ENCODE peak calls at places on chromosomes 16 and 17, in eight cellular contexts. M is stimulated activated CD8-positive, alpha-beta memory T cell treated with anti-CD3 and anti-CD28 coated beads, Interleukin-7, amount 100 ng/mL, for 48 hours; P is omental fat pad; I is naive B cell; R is memory B cell; J is anterior cingulate cortex; U is astrocyte of the spinal cord; C is NCI-H446. T is an unnamed sample.

GRCh38 chr17:42779942-42780815 is at the start of gene WNK4:
- DNase-seq in M (no peak), P (no peak), I (no peak), R (no peak), J (no peak), U (peak), C (no peak), T (no peak)

GRCh38 chr17:74742978-74743545 is 5.4 kb upstream of the NHERF1 start:
- DNase-seq in M (no peak), P (no peak), I (no peak), R (no peak), J (no peak), U (no peak), C (no peak), T (no peak)

GRCh38 chr16:4245400-4245799 is 3.5 kb upstream of the SRL start:
- DNase-seq in M (no peak), P (no peak), I (no peak), R (no peak), J (no peak), U (no peak), C (no peak), T (no peak)

GRCh38 chr17:17401271-17401781 is 75.5 kb upstream of the MED9 start:
- DNase-seq in M (no peak), P (no peak), I (no peak), R (no peak), J (no peak), U (no peak), C (no peak), T (no peak)

GRCh38 chr16:67339453-67339852 is 12.8 kb downstream of the LRRC36 start:
- DNase-seq in M (no peak), P (no peak), I (no peak), R (no peak), J (no peak), U (peak), C (no peak), T (peak)

GRCh38 chr17:44912763-44913544 is 2.3 kb downstream of the GFAP start:
- DNase-seq in M (no peak), P (no peak), I (no peak), R (no peak), J (no peak), U (no peak), C (no peak), T (no peak)

GRCh38 chr16:2843526-2843925 is 13.4 kb downstream of the ZG16B start:
- DNase-seq in M (no peak), P (no peak), I (no peak), R (no peak), J (no peak), U (no peak), C (no peak), T (no peak)

GRCh38 chr16:4682616-4683254 is 10.6 kb upstream of the NUDT16L1 start:
- DNase-seq in M (peak), P (no peak), I (no peak), R (no peak), J (peak), U (peak), C (no peak), T (peak)

GRCh38 chr16:50509521-50510341 is 38.5 kb upstream of the NKD1 start:
- DNase-seq in M (peak), P (no peak), I (peak), R (no peak), J (no peak), U (peak), C (no peak), T (no peak)

GRCh38 chr16:23353440-23353839 is 51.3 kb downstream of the SCNN1B start:
- DNase-seq in M (no peak), P (no peak), I (no peak), R (no peak), J (no peak), U (no peak), C (no peak), T (no peak)

GRCh38 chr17:8360751-8361150 is 15.8 kb downstream of the KRABD2 start:
- DNase-seq in M (no peak), P (no peak), I (no peak), R (no peak), J (no peak), U (no peak), C (no peak), T (no peak)

GRCh38 chr17:3913531-3914318 is 2.5 kb downstream of the P2RX1 start:
- DNase-seq in M (peak), P (peak), I (peak), R (peak), J (peak), U (peak), C (peak), T (peak)

GRCh38 chr16:65884018-65884417 is 482.5 kb upstream of the CDH5 start:
- DNase-seq in M (no peak), P (no peak), I (no peak), R (no peak), J (no peak), U (no peak), C (no peak), T (no peak)

GRCh38 chr17:7404737-7405412 is 978 bp upstream of the TMEM256 start:
- DNase-seq in M (peak), P (no peak), I (no peak), R (peak), J (peak), U (no peak), C (no peak), T (no peak)

GRCh38 chr16:48556913-48557351 is 53.0 kb downstream of the N4BP1 start:
- DNase-seq in M (no peak), P (no peak), I (no peak), R (no peak), J (no peak), U (peak), C (no peak), T (no peak)

GRCh38 chr17:50475362-50475761 is 3.3 kb upstream of the RSAD1 start:
- DNase-seq in M (no peak), P (no peak), I (no peak), R (no peak), J (no peak), U (no peak), C (no peak), T (no peak)

GRCh38 chr17:75019710-75020109 is 7.2 kb downstream of the MRPL58 start:
- DNase-seq in M (no peak), P (no peak), I (no peak), R (no peak), J (no peak), U (no peak), C (no peak), T (no peak)

GRCh38 chr17:50883850-50884291 is 17.7 kb upstream of the TOB1 start:
- DNase-seq in M (no peak), P (no peak), I (peak), R (no peak), J (no peak), U (no peak), C (no peak), T (peak)

GRCh38 chr16:72645526-72645925 is 402.4 kb downstream of the ZFHX3 start:
- DNase-seq in M (no peak), P (no peak), I (no peak), R (no peak), J (no peak), U (no peak), C (no peak), T (no peak)

GRCh38 chr16:76653390-76654026 is 376.3 kb downstream of the CNTNAP4 start:
- DNase-seq in M (no peak), P (no peak), I (no peak), R (no peak), J (peak), U (peak), C (peak), T (peak)

GRCh38 chr17:42174126-42174783 is 6.7 kb downstream of the KCNH4 start:
- DNase-seq in M (no peak), P (no peak), I (no peak), R (no peak), J (peak), U (no peak), C (no peak), T (no peak)

GRCh38 chr16:10601444-10602401 is 21.3 kb upstream of the EMP2 start:
- DNase-seq in M (no peak), P (no peak), I (no peak), R (no peak), J (no peak), U (no peak), C (no peak), T (no peak)

GRCh38 chr16:85102106-85102630 is 10.1 kb downstream of the CIBAR2 start:
- DNase-seq in M (no peak), P (no peak), I (no peak), R (no peak), J (no peak), U (no peak), C (no peak), T (no peak)

GRCh38 chr17:74458835-74459234 is 7.6 kb upstream of the CD300A start:
- DNase-seq in M (no peak), P (no peak), I (no peak), R (no peak), J (no peak), U (no peak), C (peak), T (no peak)

GRCh38 chr17:80478487-80479245 is 2.3 kb upstream of the NPTX1 start:
- DNase-seq in M (no peak), P (no peak), I (no peak), R (no peak), J (no peak), U (no peak), C (no peak), T (no peak)

GRCh38 chr16:89170346-89171215 is 967 bp upstream of the CDH15 start:
- DNase-seq in M (no peak), P (no peak), I (no peak), R (peak), J (no peak), U (no peak), C (no peak), T (peak)

T was measured in Kasumi-1.